ENCODE peak calls at places on chromosomes 5 and 9, in nine cellular contexts. I is A549; W is neuronal stem cell; O is thoracic aorta; E is Caco-2; L is SJSA1; N is gastrocnemius medialis; U is ovary; D is CD4-positive, alpha-beta memory T cell. F is an unnamed sample.

GRCh38 chr9:78073722-78074121 is 42.1 kb upstream of the GNAQ start:
- DNase-seq in D (no peak), W (no peak), L (no peak), U (no peak), O (no peak), I (no peak), N (no peak), E (no peak), F (no peak)

GRCh38 chr5:142677212-142677611 is 8.7 kb downstream of the FGF1 start:
- DNase-seq in O (no peak), D (no peak), I (no peak), N (no peak), U (no peak), L (no peak), E (no peak), W (no peak), F (no peak)

GRCh38 chr5:78377056-78377717 is 16.8 kb downstream of the SCAMP1 start:
- DNase-seq in D (no peak), L (no peak), I (no peak), N (peak; percentile 20), O (peak; percentile 13), U (no peak), W (no peak), E (no peak), F (no peak)

GRCh38 chr5:51960617-51961115 is 577.4 kb downstream of the ISL1 start:
- DNase-seq in I (no peak), E (no peak), N (no peak), O (no peak), U (no peak), L (no peak), W (no peak), D (no peak), F (no peak)

GRCh38 chr5:143350790-143351603 is 52.5 kb downstream of the NR3C1 start:
- DNase-seq in L (no peak), N (no peak), O (no peak), W (no peak), D (no peak), E (no peak), U (no peak), I (peak; percentile 13), F (no peak)

GRCh38 chr9:87540444-87541105 is 42.9 kb downstream of the DAPK1 start:
- DNase-seq in W (no peak), E (no peak), U (no peak), O (no peak), N (no peak), D (no peak), L (no peak), I (no peak), F (no peak)

GRCh38 chr9:29556317-29556716 is 1983.0 kb upstream of the C9orf72 start:
- DNase-seq in D (no peak), L (no peak), U (no peak), O (no peak), N (peak; percentile 25), W (no peak), I (peak; percentile 1), E (no peak), F (no peak)

GRCh38 chr5:116666901-116667300 is 92.3 kb upstream of the SEMA6A start:
- DNase-seq in O (no peak), U (no peak), N (no peak), D (no peak), W (no peak), L (no peak), E (no peak), I (no peak), F (no peak)

GRCh38 chr9:33404782-33405362 is 2.5 kb upstream of the AQP7 start:
- DNase-seq in N (no peak), O (no peak), I (no peak), D (no peak), W (no peak), L (no peak), U (no peak), E (no peak), F (no peak)
- H3K4me1 ChIP-seq in N (peaks cover 24% of the 10 kb centered on the region), O (peaks cover 17% of the 10 kb centered on the region), I (peaks cover 30% of the 10 kb centered on the region), D (peaks cover 10% of the 10 kb centered on the region), W (peaks cover 5% of the 10 kb centered on the region), L (no peaks in the 10 kb centered on the region), U (peaks cover 6% of the 10 kb centered on the region), E (peaks cover 3% of the 10 kb centered on the region), F (peaks cover 55% of the 10 kb centered on the region)

DNA sequence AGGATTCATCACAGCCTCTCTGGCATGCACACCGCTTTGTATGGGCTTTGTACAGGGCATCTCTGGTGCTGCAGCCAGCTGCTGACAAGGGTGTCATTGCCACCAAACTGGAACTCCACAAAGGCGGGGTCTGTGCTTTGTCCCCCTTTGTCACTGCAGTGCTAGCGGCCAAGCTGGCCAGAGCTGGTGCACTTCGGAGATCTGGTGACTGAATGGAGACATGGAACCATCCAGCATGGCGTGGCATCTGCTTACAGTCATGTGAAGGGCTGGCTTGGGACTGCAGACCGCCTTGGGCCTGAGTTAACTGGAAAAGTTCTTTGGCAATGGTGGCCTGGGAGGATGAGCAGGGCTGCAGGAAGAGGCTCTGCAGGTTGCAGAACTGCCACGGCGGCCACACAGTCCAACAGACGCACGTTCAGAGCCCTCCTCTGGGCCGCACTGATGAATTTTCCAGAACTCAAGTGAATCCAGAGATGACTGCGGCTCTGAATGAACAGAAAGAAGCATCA is 18.7 kb upstream of the COL5A1 start:
- DNase-seq in O (no peak), E (no peak), L (no peak), D (no peak), I (no peak), W (no peak), U (no peak), N (peak; percentile 2), F (no peak)
- H3K4me1 ChIP-seq in O (no peaks in the 10 kb centered on the region), E (peaks cover 11% of the 10 kb centered on the region), L (peaks cover 33% of the 10 kb centered on the region), D (no peaks in the 10 kb centered on the region), I (peaks cover 49% of the 10 kb centered on the region), W (peaks cover 13% of the 10 kb centered on the region), U (no peaks in the 10 kb centered on the region), N (no peaks in the 10 kb centered on the region), F (peaks cover 5% of the 10 kb centered on the region)

DNA sequence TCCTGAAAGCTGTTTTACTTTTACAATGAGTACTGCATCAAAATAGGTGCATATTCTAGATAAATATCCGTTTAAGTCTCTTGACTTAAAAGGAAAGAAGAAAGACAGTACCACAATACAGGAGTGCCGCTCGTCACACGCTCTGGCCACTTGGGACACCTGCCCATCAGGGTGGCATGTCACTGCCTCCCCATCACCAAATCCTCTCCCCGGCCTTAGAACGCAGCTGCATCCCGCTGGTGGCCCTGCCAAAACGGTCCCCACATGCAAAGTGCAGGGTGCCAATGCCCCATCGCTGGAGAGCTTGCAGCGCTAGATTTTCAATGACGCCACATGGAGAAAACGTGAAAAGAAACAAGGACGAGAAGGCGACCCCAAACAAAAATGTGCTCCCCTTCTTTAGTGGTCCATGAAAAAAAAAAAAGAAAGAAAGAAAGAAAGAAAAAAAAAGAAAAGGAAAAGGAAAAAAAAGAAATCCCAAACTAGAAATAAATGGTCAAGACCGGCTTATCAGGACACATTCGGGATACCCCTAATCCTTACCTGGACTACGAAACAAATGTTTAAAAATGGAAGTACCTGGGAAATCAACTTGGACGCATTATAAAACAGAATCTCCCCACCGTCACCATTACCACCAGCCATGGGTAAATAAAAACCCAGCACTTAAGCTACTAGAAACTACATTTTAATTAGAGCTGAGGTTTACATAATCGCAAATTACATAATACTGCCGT is 1.1 kb downstream of the ANKH start:
- DNase-seq in W (no peak), N (peak; percentile 46), L (no peak), D (peak; percentile 31), E (peak; percentile 12), I (no peak), U (peak; percentile 35), O (no peak), F (peak; percentile 39)
- H3K4me1 ChIP-seq in W (no peaks in the 10 kb centered on the region), N (peaks cover 14% of the 10 kb centered on the region), L (peaks cover 10% of the 10 kb centered on the region), D (peaks cover 22% of the 10 kb centered on the region), E (no peaks in the 10 kb centered on the region), I (peaks cover 16% of the 10 kb centered on the region), U (peaks cover 4% of the 10 kb centered on the region), O (peaks cover 31% of the 10 kb centered on the region), F (peaks cover 51% of the 10 kb centered on the region)

DNA sequence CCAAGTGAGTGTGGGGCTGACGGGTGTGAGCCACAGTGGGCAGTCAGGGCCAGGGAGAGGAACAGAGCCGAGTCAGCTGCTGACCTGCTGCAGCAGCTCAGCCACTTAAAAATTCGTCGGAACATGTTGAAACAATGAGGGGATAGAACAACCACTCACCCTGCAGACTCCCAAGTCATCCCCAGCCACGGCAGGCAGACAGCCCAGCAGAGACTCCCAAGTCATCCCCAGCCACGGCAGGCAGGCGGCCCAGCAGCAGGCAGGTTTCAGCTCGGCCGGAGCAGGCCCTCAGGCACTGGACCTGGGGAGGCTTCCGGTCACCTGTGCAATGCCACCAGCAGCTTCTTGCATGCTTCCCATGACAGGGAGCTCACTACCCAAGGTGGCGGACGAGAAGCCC is 108.8 kb downstream of the VAV2 start:
- DNase-seq in E (no peak), L (no peak), N (no peak), W (no peak), I (no peak), D (no peak), U (no peak), O (no peak), F (no peak)
- H3K4me1 ChIP-seq in E (peaks cover 51% of the 10 kb centered on the region), L (peaks cover 17% of the 10 kb centered on the region), N (no peaks in the 10 kb centered on the region), W (peaks cover 53% of the 10 kb centered on the region), I (peaks cover 21% of the 10 kb centered on the region), D (no peaks in the 10 kb centered on the region), U (peaks cover 12% of the 10 kb centered on the region), O (no peaks in the 10 kb centered on the region), F (peaks cover 16% of the 10 kb centered on the region)

GRCh38 chr9:134550584-134550983 is 91.0 kb upstream of the COL5A1 start:
- DNase-seq in O (no peak), U (no peak), W (no peak), N (no peak), E (no peak), I (no peak), D (no peak), L (no peak), F (no peak)
- H3K4me1 ChIP-seq in O (peaks cover 42% of the 10 kb centered on the region), U (peaks cover 2% of the 10 kb centered on the region), W (peaks cover 15% of the 10 kb centered on the region), N (no peaks in the 10 kb centered on the region), E (no peaks in the 10 kb centered on the region), I (peaks cover 23% of the 10 kb centered on the region), D (no peaks in the 10 kb centered on the region), L (peaks cover 64% of the 10 kb centered on the region), F (peaks cover 30% of the 10 kb centered on the region)

GRCh38 chr9:129273136-129273895 is 95.3 kb upstream of the IER5L start:
- DNase-seq in D (no peak), L (no peak), I (no peak), W (no peak), N (no peak), O (no peak), U (peak; percentile 30), E (no peak), F (no peak)

GRCh38 chr9:129275626-129276247 is 97.7 kb upstream of the IER5L start:
- DNase-seq in N (no peak), O (no peak), I (no peak), D (no peak), E (peak; percentile 57), W (no peak), U (peak; percentile 35), L (no peak), F (no peak)

GRCh38 chr9:129272348-129273025 is 94.4 kb upstream of the IER5L start:
- DNase-seq in U (peak; percentile 62), W (no peak), E (no peak), N (no peak), O (no peak), I (no peak), L (no peak), D (no peak), F (no peak)

GRCh38 chr9:129276486-129277260 is 98.6 kb upstream of the IER5L start:
- DNase-seq in N (no peak), D (no peak), W (no peak), O (no peak), U (peak; percentile 30), I (no peak), L (no peak), E (peak; percentile 32), F (no peak)

GRCh38 chr9:129273941-129274709 is 96.1 kb upstream of the IER5L start:
- DNase-seq in L (no peak), O (no peak), W (no peak), U (peak; percentile 20), I (no peak), D (no peak), N (no peak), E (no peak), F (no peak)
- H3K4me1 ChIP-seq in L (peaks cover 13% of the 10 kb centered on the region), O (no peaks in the 10 kb centered on the region), W (peaks cover 15% of the 10 kb centered on the region), U (no peaks in the 10 kb centered on the region), I (peaks cover 38% of the 10 kb centered on the region), D (peaks cover 21% of the 10 kb centered on the region), N (no peaks in the 10 kb centered on the region), E (peaks cover 26% of the 10 kb centered on the region), F (no peaks in the 10 kb centered on the region)